ENCODE peak calls at places on chromosomes 13 and 19, in six cellular contexts. W is left ventricle myocardium inferior, D is IMR-90, A is pancreas, R is HL-60, Q is ascending aorta. G is an unnamed sample.

GRCh38 chr19:38264486-38265212 is at the start of gene SPINT2:
- DNase-seq in A (no peak), Q (no peak), W (no peak), R (peak; percentile 13), D (no peak), G (no peak)

GRCh38 chr13:101490400-101491015 is 38.0 kb downstream of the ITGBL1 start:
- DNase-seq in A (no peak), R (no peak), W (no peak), D (no peak), Q (no peak), G (no peak)

GRCh38 chr13:114092468-114092867 is 40.0 kb downstream of the RASA3 start:
- DNase-seq in A (no peak), W (no peak), Q (no peak), D (no peak), R (no peak), G (no peak)

GRCh38 chr13:77390391-77390790 is 63.5 kb upstream of the MYCBP2 start:
- DNase-seq in Q (peak; percentile 66), R (no peak), W (no peak), D (no peak), A (no peak), G (no peak)

GRCh38 chr19:19410553-19411550 is 5.4 kb downstream of the GATAD2A start:
- DNase-seq in Q (no peak), D (no peak), R (no peak), A (no peak), W (no peak), G (no peak)

GRCh38 chr13:81745391-81745790 is 1404.5 kb upstream of the SPRY2 start:
- DNase-seq in R (no peak), Q (no peak), D (no peak), A (no peak), W (no peak), G (no peak)

GRCh38 chr13:51803422-51804294 is at the start of gene DHRS12:
- DNase-seq in Q (peak; percentile 96), R (peak; percentile 78), D (peak; percentile 66), A (peak; percentile 91), W (peak; percentile 93), G (peak; percentile 91)

GRCh38 chr19:703651-704446 is 4.9 kb upstream of the PALM start:
- DNase-seq in Q (peak; percentile 82), D (peak; percentile 18), R (peak; percentile 91), W (peak; percentile 77), A (peak; percentile 51), G (no peak)

GRCh38 chr13:37109080-37109678 is 3.7 kb upstream of the CSNK1A1L start:
- DNase-seq in R (no peak), W (no peak), D (peak; percentile 62), A (no peak), Q (no peak), G (no peak)

GRCh38 chr13:30832845-30833332 is 73.2 kb upstream of the MEDAG start:
- DNase-seq in Q (peak; percentile 70), W (peak; percentile 29), D (no peak), A (peak; percentile 88), R (no peak), G (peak; percentile 28)

GRCh38 chr13:50079278-50080157 is 64.3 kb downstream of the KCNRG start:
- DNase-seq in D (no peak), A (no peak), W (no peak), Q (no peak), R (no peak), G (no peak)

GRCh38 chr19:15292847-15293582 is 39.3 kb downstream of the BRD4 start:
- DNase-seq in Q (no peak), D (no peak), R (no peak), A (no peak), W (no peak), G (no peak)

GRCh38 chr19:19422156-19422555 is 16.7 kb downstream of the GATAD2A start:
- DNase-seq in D (no peak), Q (no peak), W (no peak), R (no peak), A (no peak), G (no peak)

GRCh38 chr13:24709186-24709913 is 29.1 kb downstream of the ATP12A start:
- DNase-seq in W (no peak), R (no peak), D (no peak), Q (peak; percentile 64), A (no peak), G (no peak)

GRCh38 chr19:6413291-6413690 is 11.3 kb downstream of the KHSRP start:
- DNase-seq in R (no peak), D (no peak), W (no peak), Q (no peak), A (no peak), G (no peak)

GRCh38 chr13:40116008-40116407 is 460.5 kb downstream of the COG6 start:
- DNase-seq in R (no peak), Q (peak; percentile 79), A (peak; percentile 74), W (no peak), D (peak; percentile 40), G (no peak)

GRCh38 chr13:101634142-101634541 is 181.7 kb downstream of the ITGBL1 start:
- DNase-seq in W (no peak), R (no peak), D (no peak), Q (no peak), A (no peak), G (no peak)

GRCh38 chr13:110138009-110138699 is 168.8 kb downstream of the COL4A1 start:
- DNase-seq in W (peak; percentile 61), Q (peak; percentile 94), A (peak; percentile 73), R (peak; percentile 82), D (peak; percentile 79), G (peak; percentile 80)

GRCh38 chr13:60689571-60689970 is 292.6 kb downstream of the TDRD3 start:
- DNase-seq in Q (no peak), R (no peak), A (no peak), W (no peak), D (no peak), G (no peak)

GRCh38 chr13:101942038-101942437 is 459.8 kb downstream of the FGF14 start:
- DNase-seq in R (no peak), W (no peak), Q (no peak), D (peak; percentile 16), A (no peak), G (peak; percentile 53)

GRCh38 chr19:38250821-38251563 is 5.2 kb downstream of the PPP1R14A start:
- DNase-seq in A (peak; percentile 62), W (peak; percentile 85), Q (peak; percentile 91), D (no peak), R (no peak), G (peak; percentile 77)

GRCh38 chr13:32877491-32877890 is 138.7 kb upstream of the KL start:
- DNase-seq in Q (no peak), R (no peak), D (no peak), A (no peak), W (no peak), G (no peak)

GRCh38 chr19:41861098-41861768 is 1.2 kb downstream of the RPS19 start:
- DNase-seq in A (no peak), R (peak; percentile 55), W (no peak), Q (no peak), D (no peak), G (no peak)

GRCh38 chr13:57832187-57832586 is 200.6 kb downstream of the PCDH17 start:
- DNase-seq in Q (no peak), W (no peak), A (no peak), D (no peak), R (no peak), G (no peak)

GRCh38 chr19:44255705-44256411 is 3.8 kb upstream of the ZNF233 start:
- DNase-seq in R (no peak), W (no peak), A (no peak), D (no peak), Q (no peak), G (no peak)

GRCh38 chr13:30143671-30144400 is 163.5 kb downstream of the KATNAL1 start:
- DNase-seq in R (peak; percentile 6), A (no peak), Q (no peak), D (peak; percentile 81), W (no peak), G (no peak)

GRCh38 chr19:1941146-1942077 is at the start of gene CSNK1G2:
- DNase-seq in W (no peak), Q (no peak), A (peak; percentile 46), D (no peak), R (no peak), G (no peak)

GRCh38 chr13:48233886-48234488 is 981 bp downstream of the ITM2B start:
- DNase-seq in R (no peak), Q (no peak), W (no peak), A (no peak), D (peak; percentile 61), G (no peak)

GRCh38 chr19:53545271-53546065 is 7.5 kb downstream of the ZNF331 start:
- DNase-seq in W (no peak), Q (no peak), R (no peak), D (peak; percentile 80), A (no peak), G (no peak)

GRCh38 chr19:17948474-17948966 is 15.7 kb downstream of the CCDC124 start:
- DNase-seq in W (no peak), Q (no peak), A (no peak), R (no peak), D (no peak), G (no peak)

GRCh38 chr19:46487802-46488445 is 7.7 kb downstream of the PNMA8B start:
- DNase-seq in W (peak; percentile 76), A (peak; percentile 83), Q (peak; percentile 90), D (peak; percentile 63), R (no peak), G (peak; percentile 78)
- TF ChIP-seq CTCF in W (peak; percentile 93), A (peak; percentile 76), Q (peak; percentile 99), D (peak; percentile 99), R (peak; percentile 91), G (peak; percentile 74)

DNA sequence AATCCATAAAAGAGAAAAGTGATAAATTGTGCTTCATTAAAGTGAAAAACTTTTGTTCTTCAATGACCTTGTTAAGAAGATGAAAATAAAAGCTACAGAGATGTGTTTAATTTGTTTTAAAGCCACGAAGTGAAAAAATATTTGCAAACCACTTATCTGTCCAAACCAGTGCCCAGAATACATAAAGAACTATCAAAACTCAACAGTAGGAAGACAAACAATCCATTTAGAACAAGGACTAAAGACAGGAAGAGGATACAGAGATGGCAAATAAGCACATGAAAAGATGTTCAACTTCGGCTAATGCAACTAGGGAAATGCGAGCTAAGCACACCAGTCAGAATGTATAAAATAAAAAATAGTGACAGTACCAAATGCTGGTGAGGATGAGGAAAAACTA is 15.0 kb downstream of the GJB6 start:
- DNase-seq in R (no peak), A (no peak), W (no peak), D (no peak), Q (no peak), G (no peak)
- H3K27me3 ChIP-seq in R (no peaks in the 10 kb centered on the region), A (no peaks in the 10 kb centered on the region), W (peaks cover 43% of the 10 kb centered on the region), D (peaks cover 27% of the 10 kb centered on the region), Q (no peaks in the 10 kb centered on the region), G (no peaks in the 10 kb centered on the region)

GRCh38 chr19:56299688-56300087 is 15.0 kb downstream of the ZSCAN5A start:
- DNase-seq in Q (no peak), R (no peak), W (no peak), A (no peak), D (no peak), G (no peak)
- TF ChIP-seq CTCF in Q (no peak), R (no peak), W (no peak), A (no peak), D (no peak), G (no peak)

DNA sequence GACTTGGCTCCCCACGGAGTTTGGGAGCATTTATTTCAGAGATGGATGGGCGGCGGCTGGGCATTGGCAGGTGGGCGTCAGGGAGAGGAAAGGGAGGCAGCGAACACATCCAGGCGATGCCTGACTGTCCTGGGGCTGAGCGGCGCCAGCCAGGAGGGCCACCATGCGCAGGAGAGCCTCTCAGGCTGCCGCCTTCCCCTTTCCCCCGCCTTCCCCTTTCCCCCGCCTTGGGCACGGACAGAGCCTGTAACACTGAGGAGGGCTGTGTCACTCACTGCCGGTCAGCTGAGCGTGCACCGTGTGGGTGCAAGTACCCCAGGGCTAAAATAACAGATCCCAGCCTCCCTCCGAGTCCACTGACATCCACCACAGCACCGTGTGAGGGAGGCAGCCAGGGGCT is 11.4 kb downstream of the MCF2L start:
- DNase-seq in R (peak; percentile 13), W (no peak), A (no peak), D (no peak), Q (no peak), G (no peak)
- H3K27me3 ChIP-seq in R (peaks cover 27% of the 10 kb centered on the region), W (no peaks in the 10 kb centered on the region), A (no peaks in the 10 kb centered on the region), D (peaks cover 66% of the 10 kb centered on the region), Q (no peaks in the 10 kb centered on the region), G (no peaks in the 10 kb centered on the region)

G was measured in dorsolateral prefrontal cortex.